ENCODE peak calls at places on chromosomes 13 and 19, in four cellular contexts. L is activated T-helper 1 cell treated with anti-CD3 and anti-CD28 coated beads, Interleukin-12 subunit alpha, Interleukin-12 subunit beta, Interleukin-2, Interleukin-4 antibody, amounts not matched to agents 30 ng/mL and 10 ng/mL and 1 ng/mL, durations not matched to agents 14 hours and 24 hours and 36 hours; K is EH; W is left cardiac atrium. U is an unnamed sample.

GRCh38 chr13:97712770-97713169 is 240.7 kb upstream of the IPO5 start:
- DNase-seq in L (no peak), K (no peak), W (no peak), U (no peak)

GRCh38 chr13:104984296-104984818 is 1551.1 kb downstream of the EFNB2 start:
- DNase-seq in L (no peak), K (no peak), W (peak; percentile 36), U (no peak)

GRCh38 chr13:25821761-25822160 is 230.1 kb downstream of the SHISA2 start:
- DNase-seq in L (no peak), K (no peak), W (no peak), U (no peak)

GRCh38 chr19:50486823-50487515 is 10.3 kb upstream of the GARIN5A start:
- DNase-seq in L (peak; percentile 28), K (no peak), W (no peak), U (peak; percentile 35)

GRCh38 chr13:99386911-99387788 is 80.0 kb upstream of the GPR183 start:
- DNase-seq in L (peak; percentile 62), K (peak; percentile 18), W (peak; percentile 49), U (no peak)

GRCh38 chr19:44807652-44808462 is 1.0 kb upstream of the BCAM start:
- DNase-seq in L (no peak), K (peak; percentile 70), W (no peak), U (peak; percentile 92)

GRCh38 chr13:99471231-99472202 is 29.8 kb upstream of the TM9SF2 start:
- DNase-seq in L (no peak), K (peak; percentile 41), W (no peak), U (no peak)

GRCh38 chr19:51809787-51810186 is 14.8 kb downstream of the FPR3 start:
- DNase-seq in L (no peak), K (no peak), W (peak; percentile 62), U (no peak)

GRCh38 chr13:112510002-112510780 is 77.8 kb downstream of the TUBGCP3 start:
- DNase-seq in L (no peak), K (peak; percentile 60), W (no peak), U (no peak)

GRCh38 chr13:40433577-40433976 is 232.9 kb downstream of the FOXO1 start:
- DNase-seq in L (no peak), K (no peak), W (no peak), U (no peak)

U was measured in kidney.